ENCODE peak calls at places on chromosomes 2 and 18, in four cellular contexts. B, P, J and Z are unnamed samples.

GRCh38 chr2:150479075-150479915 is 8.2 kb downstream of the RND3 start:
- DNase-seq in B (no peak), P (no peak), J (no peak), Z (no peak)

GRCh38 chr2:197904446-197904845 is 100.1 kb downstream of the PLCL1 start:
- DNase-seq in B (no peak), P (no peak), J (peak; percentile 64), Z (no peak)

GRCh38 chr2:111239581-111240249 is 119.0 kb downstream of the BCL2L11 start:
- DNase-seq in B (no peak), P (no peak), J (no peak), Z (no peak)

GRCh38 chr18:29711931-29712330 is 1330.6 kb downstream of the DSC3 start:
- DNase-seq in B (no peak), P (no peak), J (no peak), Z (no peak)

GRCh38 chr2:72263043-72263780 is 115.5 kb upstream of the CYP26B1 start:
- DNase-seq in B (no peak), P (no peak), J (no peak), Z (no peak)

GRCh38 chr2:217360111-217360510 is 500.2 kb upstream of the TNP1 start:
- DNase-seq in B (no peak), P (no peak), J (no peak), Z (no peak)

GRCh38 chr2:54396107-54396506 is 60.0 kb upstream of the SPTBN1 start:
- DNase-seq in B (no peak), P (no peak), J (no peak), Z (no peak)

GRCh38 chr2:199223791-199224190 is 233.9 kb downstream of the SATB2 start:
- DNase-seq in B (peak; percentile 41), P (peak; percentile 44), J (no peak), Z (no peak)

GRCh38 chr18:74796928-74797576 is 199.4 kb downstream of the ZNF407 start:
- DNase-seq in B (peak; percentile 18), P (no peak), J (no peak), Z (no peak)

GRCh38 chr2:162107361-162107901 is 33.4 kb upstream of the DPP4 start:
- DNase-seq in B (no peak), P (no peak), J (no peak), Z (no peak)

GRCh38 chr2:28394331-28394877 is 1.7 kb downstream of the FOSL2 start:
- DNase-seq in B (no peak), P (peak; percentile 37), J (peak; percentile 66), Z (peak; percentile 91)

GRCh38 chr2:192414794-192415193 is 220.1 kb upstream of the TMEFF2 start:
- DNase-seq in B (no peak), P (no peak), J (no peak), Z (peak; percentile 52)

GRCh38 chr2:24228470-24228869 is 53.6 kb downstream of the FAM228A start:
- DNase-seq in B (peak; percentile 27), P (no peak), J (no peak), Z (no peak)

GRCh38 chr2:239599299-239599698 is 198.5 kb upstream of the HDAC4 start:
- DNase-seq in B (no peak), P (no peak), J (peak; percentile 47), Z (peak; percentile 58)

GRCh38 chr2:143690204-143690603 is 561.0 kb downstream of the ARHGAP15 start:
- DNase-seq in B (no peak), P (no peak), J (no peak), Z (no peak)

GRCh38 chr2:236345081-236345714 is 81.0 kb upstream of the ASB18 start:
- DNase-seq in B (no peak), P (no peak), J (no peak), Z (no peak)

GRCh38 chr18:57841568-57841967 is 38.5 kb upstream of the ATP8B1 start:
- DNase-seq in B (no peak), P (no peak), J (no peak), Z (no peak)

GRCh38 chr2:141899740-141900139 is 231.1 kb downstream of the LRP1B start:
- DNase-seq in B (no peak), P (no peak), J (no peak), Z (no peak)

GRCh38 chr18:44781890-44782289 is 101.2 kb downstream of the SETBP1 start:
- DNase-seq in B (no peak), P (peak; percentile 60), J (no peak), Z (no peak)

GRCh38 chr2:42216712-42217111 is 47.6 kb downstream of the EML4 start:
- DNase-seq in B (no peak), P (peak; percentile 14), J (no peak), Z (no peak)

GRCh38 chr2:239644016-239644415 is 243.2 kb upstream of the HDAC4 start:
- DNase-seq in B (no peak), P (no peak), J (no peak), Z (no peak)

GRCh38 chr18:70047931-70048603 is 100.4 kb upstream of the CD226 start:
- DNase-seq in B (no peak), P (no peak), J (no peak), Z (no peak)

GRCh38 chr2:200525066-200525465 is 941 bp upstream of the SGO2 start:
- DNase-seq in B (no peak), P (no peak), J (no peak), Z (no peak)

GRCh38 chr2:181461056-181461630 is 4.0 kb downstream of the ITGA4 start:
- DNase-seq in B (peak; percentile 22), P (no peak), J (peak; percentile 63), Z (no peak)

GRCh38 chr2:95122197-95122551 is 566 bp upstream of the MRPS5 start:
- DNase-seq in B (no peak), P (no peak), J (no peak), Z (no peak)

GRCh38 chr2:26724004-26724750 is 31.7 kb downstream of the KCNK3 start:
- DNase-seq in B (no peak), P (peak; percentile 73), J (no peak), Z (peak; percentile 86)

GRCh38 chr2:68319397-68320117 is at the start of gene CNRIP1:
- DNase-seq in B (no peak), P (peak; percentile 71), J (no peak), Z (peak; percentile 91)

GRCh38 chr2:159903404-159904126 is 105.6 kb upstream of the CD302 start:
- DNase-seq in B (no peak), P (peak; percentile 14), J (peak; percentile 84), Z (no peak)

GRCh38 chr2:85909005-85909404 is 20.2 kb upstream of the ST3GAL5 start:
- DNase-seq in B (no peak), P (no peak), J (no peak), Z (no peak)

GRCh38 chr2:196066794-196067382 is 1.7 kb downstream of the DNAH7 start:
- DNase-seq in B (peak; percentile 40), P (no peak), J (no peak), Z (no peak)

GRCh38 chr2:44930274-44930826 is 11.2 kb upstream of the SIX3 start:
- DNase-seq in B (no peak), P (no peak), J (no peak), Z (no peak)

GRCh38 chr2:132670104-132670960 is at the start of gene LYPD1:
- DNase-seq in B (no peak), P (peak; percentile 22), J (no peak), Z (peak; percentile 59)

GRCh38 chr2:191607101-191607500 is 70.8 kb upstream of the NABP1 start:
- DNase-seq in B (no peak), P (no peak), J (no peak), Z (no peak)